ENCODE peak calls at places on chromosomes 4 and X, in nine cellular contexts. Y is body of pancreas, D is A673, F is colonic mucosa, R is tibial nerve, C is GM23338, H is upper lobe of left lung, Q is stomach, U is neural progenitor cell. L is an unnamed sample.

GRCh38 chrX:132001127-132001526 is 22.0 kb upstream of the STK26 start:
- DNase-seq in Y (no peak), D (no peak), F (no peak), R (no peak), C (no peak), H (no peak), Q (no peak), U (no peak), L (no peak)

GRCh38 chrX:22141061-22141460 is 108.9 kb downstream of the PHEX start:
- DNase-seq in Y (no peak), D (no peak), F (no peak), R (no peak), C (no peak), H (no peak), Q (no peak), U (no peak), L (no peak)

GRCh38 chrX:111041018-111041462 is 55.0 kb upstream of the PAK3 start:
- DNase-seq in Y (peak; percentile 5), D (peak; percentile 44), F (no peak), R (peak; percentile 8), C (peak; percentile 5), H (no peak), Q (no peak), U (peak; percentile 9), L (no peak)

GRCh38 chrX:20595928-20596550 is 329.3 kb upstream of the RPS6KA3 start:
- DNase-seq in Y (no peak), D (no peak), F (no peak), R (no peak), C (peak; percentile 0), H (no peak), Q (no peak), U (no peak), L (no peak)

GRCh38 chrX:129347291-129347690 is 176.0 kb downstream of the SMARCA1 start:
- DNase-seq in Y (no peak), D (peak; percentile 1), F (no peak), R (no peak), C (peak; percentile 74), H (no peak), Q (no peak), U (peak; percentile 3), L (no peak)

GRCh38 chr4:156961241-156962068 is 10.1 kb downstream of the PDGFC start:
- DNase-seq in Y (no peak), D (no peak), F (no peak), R (no peak), C (no peak), H (no peak), Q (no peak), U (no peak), L (no peak)

GRCh38 chrX:13646154-13646549 is 6.8 kb upstream of the TCEANC start:
- DNase-seq in Y (peak; percentile 80), D (peak; percentile 80), F (peak; percentile 64), R (peak; percentile 70), C (peak; percentile 76), H (no peak), Q (peak; percentile 71), U (peak; percentile 80), L (peak; percentile 63)

GRCh38 chr4:176229645-176230044 is 34.3 kb upstream of the SPATA4 start:
- DNase-seq in Y (no peak), D (no peak), F (no peak), R (no peak), C (no peak), H (no peak), Q (no peak), U (no peak), L (no peak)

GRCh38 chr4:20313237-20314030 is 61.7 kb downstream of the SLIT2 start:
- DNase-seq in Y (peak; percentile 34), D (no peak), F (peak; percentile 18), R (no peak), C (peak; percentile 85), H (peak; percentile 20), Q (no peak), U (peak; percentile 74), L (peak; percentile 50)

GRCh38 chr4:185920171-185920570 is 108.2 kb upstream of the SORBS2 start:
- DNase-seq in Y (no peak), D (no peak), F (no peak), R (no peak), C (no peak), H (no peak), Q (no peak), U (no peak), L (no peak)

GRCh38 chrX:55759478-55759877 is 41.9 kb downstream of the RRAGB start:
- DNase-seq in Y (no peak), D (no peak), F (no peak), R (no peak), C (no peak), H (no peak), Q (no peak), U (no peak), L (no peak)

GRCh38 chrX:19661977-19662376 is 146.7 kb upstream of the MAP3K15 start:
- DNase-seq in Y (no peak), D (no peak), F (no peak), R (no peak), C (no peak), H (no peak), Q (no peak), U (no peak), L (no peak)

GRCh38 chr4:110602061-110602460 is 20.8 kb downstream of the PITX2 start:
- DNase-seq in Y (no peak), D (no peak), F (no peak), R (no peak), C (no peak), H (no peak), Q (no peak), U (no peak), L (no peak)

DNA sequence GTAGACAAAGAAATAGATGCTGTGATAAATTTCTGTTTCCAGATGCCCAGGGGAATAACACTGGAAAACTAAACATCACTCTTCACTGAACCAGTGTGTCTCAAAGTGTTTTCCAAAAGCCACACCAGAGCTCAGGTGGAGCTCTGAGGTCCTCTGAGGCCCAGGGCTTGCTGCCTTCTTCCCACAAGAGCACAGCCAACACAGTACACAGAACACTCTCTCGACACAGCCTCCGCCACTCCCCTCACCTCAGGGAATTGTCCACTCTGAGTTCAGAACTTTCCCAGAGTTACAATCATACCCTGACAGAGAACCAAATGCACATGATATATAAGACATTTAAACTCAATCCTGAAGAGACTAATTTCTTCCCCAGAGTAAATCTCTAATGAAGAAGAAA is 3.1 kb downstream of the SETD7 start:
- DNase-seq in Y (no peak), D (no peak), F (no peak), R (peak; percentile 36), C (no peak), H (no peak), Q (no peak), U (no peak), L (no peak)
- H3K4me1 ChIP-seq in Y (peaks cover 47% of the 10 kb centered on the region), D (peaks cover 69% of the 10 kb centered on the region), F (no peaks in the 10 kb centered on the region), R (no peaks in the 10 kb centered on the region), C (peaks cover 32% of the 10 kb centered on the region), H (peaks cover 49% of the 10 kb centered on the region), Q (peaks cover 43% of the 10 kb centered on the region), U (peaks cover 27% of the 10 kb centered on the region), L (peaks cover 8% of the 10 kb centered on the region)

GRCh38 chr4:8097141-8097541 is 61.5 kb downstream of the ABLIM2 start:
- DNase-seq in Y (no peak), D (no peak), F (no peak), R (no peak), C (no peak), H (peak; percentile 76), Q (no peak), U (no peak), L (no peak)

GRCh38 chr4:8098506-8098905 is 60.1 kb downstream of the ABLIM2 start:
- DNase-seq in Y (no peak), D (no peak), F (no peak), R (no peak), C (no peak), H (no peak), Q (no peak), U (no peak), L (no peak)

GRCh38 chr4:8095956-8096689 is 62.5 kb downstream of the ABLIM2 start:
- DNase-seq in Y (no peak), D (no peak), F (no peak), R (no peak), C (no peak), H (no peak), Q (no peak), U (no peak), L (no peak)

GRCh38 chr4:8097721-8098345 is 60.8 kb downstream of the ABLIM2 start:
- DNase-seq in Y (no peak), D (no peak), F (no peak), R (no peak), C (no peak), H (no peak), Q (no peak), U (no peak), L (no peak)

DNA sequence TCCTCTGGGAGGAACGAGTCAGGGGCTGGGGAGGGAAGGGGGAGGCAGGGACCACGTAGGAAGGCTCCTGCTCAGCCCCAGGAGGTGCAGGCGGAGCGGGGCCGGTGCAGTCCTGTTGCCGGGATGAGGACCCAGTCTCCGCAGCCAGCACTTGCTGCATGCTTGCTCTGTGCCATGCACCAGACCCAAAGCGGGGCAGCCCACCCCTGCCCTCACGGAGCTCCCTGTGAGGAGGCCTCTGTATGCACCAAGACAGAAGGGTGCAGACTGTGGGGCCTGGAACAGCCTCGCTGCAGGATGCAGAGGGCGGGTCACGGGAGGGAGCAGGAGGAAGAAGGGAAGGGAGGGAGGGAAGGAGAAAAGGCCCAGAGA is 61.9 kb downstream of the ABLIM2 start:
- DNase-seq in Y (no peak), D (no peak), F (no peak), R (no peak), C (no peak), H (peak; percentile 66), Q (no peak), U (no peak), L (no peak)
- TF ChIP-seq CTCF in Y (no peak), D (no peak), F (no peak), R (no peak), C (no peak), H (no peak), Q (no peak), U (no peak), L (no peak)

DNA sequence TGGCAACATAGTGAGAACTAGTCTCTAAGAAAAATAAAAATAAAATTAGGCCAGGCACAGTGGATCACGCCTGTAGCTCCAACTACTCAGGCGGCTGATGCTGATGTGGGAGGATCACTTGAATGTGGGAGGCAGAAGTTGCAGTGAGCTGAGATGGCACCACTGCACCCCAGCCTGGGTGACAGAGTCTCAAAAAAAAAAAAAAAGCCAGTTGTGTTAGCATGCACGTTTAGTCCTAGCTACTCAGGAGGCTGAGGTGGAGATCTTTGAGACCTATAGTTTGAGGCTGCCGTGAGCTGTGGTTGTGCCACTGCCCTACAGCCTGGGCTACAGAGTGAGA is 2.5 kb downstream of the DCK start:
- DNase-seq in Y (no peak), D (no peak), F (no peak), R (no peak), C (no peak), H (no peak), Q (no peak), U (no peak), L (no peak)
- H3K4me3 ChIP-seq in Y (no peak overlapping the region), D (no peak overlapping the region), F (no peak overlapping the region), R (no peak overlapping the region), C (peak overlapping the region; percentile 94), H (no peak overlapping the region), Q (no peak overlapping the region), U (peak overlapping the region; percentile 85), L (no peak overlapping the region)

DNA sequence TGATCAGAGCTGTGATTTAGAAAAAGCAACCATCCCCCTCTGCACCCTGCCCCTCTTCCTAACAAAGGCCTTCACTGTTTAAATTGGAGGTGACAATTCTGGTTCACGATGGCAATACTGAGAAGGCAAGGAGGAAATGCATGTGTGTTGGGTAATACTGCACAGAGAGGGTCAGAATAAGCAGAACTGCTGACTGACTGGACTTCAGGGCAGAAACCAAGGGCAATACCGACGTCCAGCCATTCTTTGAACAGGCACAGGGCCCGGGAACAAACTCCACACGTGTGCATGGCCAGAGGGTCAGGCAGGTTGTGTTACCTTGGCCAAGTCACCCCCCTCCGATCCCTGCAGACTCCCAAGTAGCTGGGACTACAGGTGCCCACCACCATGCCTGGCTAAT is 6.0 kb downstream of the ACSL1 start:
- DNase-seq in Y (no peak), D (no peak), F (no peak), R (no peak), C (no peak), H (no peak), Q (no peak), U (no peak), L (no peak)
- H3K4me1 ChIP-seq in Y (peaks cover 33% of the 10 kb centered on the region), D (no peaks in the 10 kb centered on the region), F (peaks cover 3% of the 10 kb centered on the region), R (no peaks in the 10 kb centered on the region), C (no peaks in the 10 kb centered on the region), H (peaks cover 40% of the 10 kb centered on the region), Q (peaks cover 25% of the 10 kb centered on the region), U (no peaks in the 10 kb centered on the region), L (peaks cover 42% of the 10 kb centered on the region)